ENCODE peak calls at places on chromosome 5, in six cellular contexts. X, W, M, C, Y and Z are unnamed samples.
A peak's percentile ranks its signal among the peaks of the same experiment; 100 is the strongest.

GRCh38 chr5:11191673-11192072 is 430.6 kb upstream of the DAP start:
- DNase-seq in M (no peak), W (no peak), X (no peak), C (no peak), Y (no peak), Z (no peak)

GRCh38 chr5:123756325-123756664 is 244.3 kb downstream of the CSNK1G3 start:
- DNase-seq in M (no peak), W (no peak), Y (no peak), X (no peak), C (no peak), Z (no peak)

GRCh38 chr5:129857124-129857523 is 47.1 kb upstream of the CHSY3 start:
- DNase-seq in C (no peak), M (no peak), X (no peak), Y (no peak), W (no peak), Z (no peak)

GRCh38 chr5:138468133-138468965 is 3.1 kb downstream of the EGR1 start:
- DNase-seq in C (no peak), X (no peak), W (no peak), M (no peak), Y (no peak), Z (no peak)

GRCh38 chr5:170885779-170886178 is 24.0 kb downstream of the RANBP17 start:
- DNase-seq in M (no peak), W (no peak), C (no peak), X (no peak), Y (no peak), Z (no peak)

GRCh38 chr5:151925396-151925750 is 722 bp upstream of the GLRA1 start:
- DNase-seq in W (no peak), X (no peak), Y (no peak), M (no peak), C (no peak), Z (no peak)

GRCh38 chr5:124742983-124743533 is 3.4 kb downstream of the ZNF608 start:
- DNase-seq in C (peak; percentile 73), W (peak; percentile 24), M (no peak), X (no peak), Y (peak; percentile 33), Z (no peak)

GRCh38 chr5:179176166-179176565 is 116.0 kb downstream of the ZNF354C start:
- DNase-seq in X (no peak), M (peak; percentile 28), C (peak; percentile 50), Y (no peak), W (no peak), Z (no peak)

GRCh38 chr5:142246-142810 is 49.0 kb upstream of the LRRC14B start:
- DNase-seq in X (no peak), W (no peak), M (peak; percentile 24), Y (no peak), C (no peak), Z (no peak)

GRCh38 chr5:161751265-161751664 is 65.7 kb downstream of the GABRA6 start:
- DNase-seq in W (no peak), M (no peak), X (no peak), Y (no peak), C (no peak), Z (no peak)

GRCh38 chr5:127757576-127757975 is 54.4 kb downstream of the CCDC192 start:
- DNase-seq in W (no peak), M (no peak), C (no peak), X (no peak), Y (peak; percentile 43), Z (peak; percentile 49)

GRCh38 chr5:163565931-163566608 is 60.7 kb downstream of the MAT2B start:
- DNase-seq in M (peak; percentile 41), Y (peak; percentile 15), W (peak; percentile 76), C (no peak), X (no peak), Z (peak; percentile 40)

GRCh38 chr5:446864-447263 is 3.9 kb downstream of the EXOC3 start:
- DNase-seq in C (peak; percentile 46), W (peak; percentile 42), M (peak; percentile 32), X (no peak), Y (no peak), Z (peak; percentile 11)

GRCh38 chr5:422323-423232 is 20.4 kb upstream of the EXOC3 start:
- DNase-seq in Y (no peak), C (peak; percentile 50), W (no peak), M (peak; percentile 35), X (no peak), Z (no peak)

GRCh38 chr5:76819851-76820280 is 1.0 kb downstream of the F2RL1 start:
- DNase-seq in M (no peak), W (no peak), Y (peak; percentile 6), X (no peak), C (no peak), Z (no peak)

GRCh38 chr5:73719616-73720015 is 93.6 kb downstream of the ARHGEF28 start:
- DNase-seq in Y (no peak), W (no peak), X (no peak), M (no peak), C (no peak), Z (no peak)

GRCh38 chr5:71905804-71906711 is 187.0 kb downstream of the CARTPT start:
- DNase-seq in X (peak; percentile 23), Y (peak; percentile 14), M (no peak), W (no peak), C (no peak), Z (no peak)

GRCh38 chr5:83470920-83471404 is 582 bp upstream of the VCAN start:
- DNase-seq in X (peak; percentile 14), M (no peak), W (no peak), Y (no peak), C (no peak), Z (peak; percentile 15)

GRCh38 chr5:83470516-83470915 is 1.0 kb upstream of the VCAN start:
- DNase-seq in W (peak; percentile 56), Y (no peak), M (no peak), X (no peak), C (no peak), Z (no peak)

GRCh38 chr5:83472213-83472507 is 616 bp downstream of the VCAN start:
- DNase-seq in M (no peak), C (no peak), Y (no peak), W (no peak), X (no peak), Z (no peak)

GRCh38 chr5:83472508-83473343 is 1.2 kb downstream of the VCAN start:
- DNase-seq in X (peak; percentile 57), M (peak; percentile 79), C (peak; percentile 83), Y (no peak), W (no peak), Z (peak; percentile 42)

GRCh38 chr5:83471405-83472212 is at the start of gene VCAN:
- DNase-seq in W (no peak), X (peak; percentile 53), C (peak; percentile 81), M (peak; percentile 69), Y (peak; percentile 20), Z (peak; percentile 45)
- TF ChIP-seq POLR2A in W (no peak), X (peak; percentile 32), C (no peak), M (no peak), Y (no peak), Z (no peak)

GRCh38 chr5:142314606-142315005 is 10.2 kb downstream of the SPRY4 start:
- DNase-seq in W (no peak), C (no peak), Y (no peak), M (no peak), X (no peak), Z (no peak)

GRCh38 chr5:142315231-142315900 is 9.5 kb downstream of the SPRY4 start:
- DNase-seq in Y (no peak), C (no peak), M (no peak), X (no peak), W (no peak), Z (no peak)

GRCh38 chr5:142316681-142317080 is 8.1 kb downstream of the SPRY4 start:
- DNase-seq in M (no peak), Y (no peak), C (no peak), W (no peak), X (no peak), Z (no peak)

GRCh38 chr5:142317173-142317572 is 7.6 kb downstream of the SPRY4 start:
- DNase-seq in X (no peak), M (no peak), W (no peak), C (no peak), Y (no peak), Z (no peak)

GRCh38 chr5:142316051-142316450 is 8.8 kb downstream of the SPRY4 start:
- DNase-seq in W (no peak), Y (no peak), X (no peak), C (no peak), M (no peak), Z (no peak)
- H3K4me1 ChIP-seq in W (peaks cover 86% of the 10 kb centered on the region), Y (no peaks in the 10 kb centered on the region), X (no peaks in the 10 kb centered on the region), C (peaks cover 19% of the 10 kb centered on the region), M (peaks cover 92% of the 10 kb centered on the region), Z (no peaks in the 10 kb centered on the region)

GRCh38 chr5:15499528-15500325 is at the start of gene FBXL7:
- DNase-seq in Y (peak; percentile 78), X (peak; percentile 82), M (peak; percentile 91), W (peak; percentile 4), C (peak; percentile 92), Z (peak; percentile 87)
- TF ChIP-seq CTCF in Y (no peak), X (peak; percentile 45), M (peak; percentile 9), W (peak; percentile 10), C (no peak), Z (no peak)

DNA sequence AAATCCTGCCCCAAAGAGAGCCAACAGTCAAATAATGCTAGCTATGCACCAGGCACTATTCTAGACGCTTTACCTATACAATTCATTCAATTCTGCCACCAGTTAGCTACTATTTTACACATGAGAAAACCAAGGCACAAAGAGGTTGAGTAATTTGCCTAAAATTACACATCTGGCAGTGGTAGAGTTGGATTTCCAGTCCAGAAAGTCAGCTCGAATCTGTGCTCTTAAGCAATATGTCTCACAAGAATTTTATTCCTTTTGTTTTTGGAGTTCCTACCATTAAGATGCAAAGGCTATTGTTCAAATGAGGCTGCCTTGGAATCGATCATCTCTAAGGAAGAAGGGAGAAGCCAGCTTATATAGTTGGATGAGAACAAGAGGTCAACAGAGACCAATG is 256.9 kb upstream of the RASA1 start:
- DNase-seq in C (no peak), Y (no peak), M (no peak), W (no peak), X (no peak), Z (no peak)
- TF ChIP-seq POLR2A in C (no peak), Y (no peak), M (no peak), W (no peak), X (no peak), Z (no peak)